ENCODE peak calls at places on chromosome 4, in four cellular contexts. B, H, X and F are unnamed samples. For H3K79me2, the result is how much of the 10 kb centered on the place peaks cover.

GRCh38 chr4:80202784-80203553 is 5.7 kb downstream of the PRDM8 start:
- DNase-seq in B (no peak), H (no peak), X (no peak), F (no peak)

GRCh38 chr4:8775121-8775520 is 96.5 kb downstream of the HMX1 start:
- DNase-seq in B (no peak), H (no peak), X (no peak), F (no peak)

GRCh38 chr4:188930822-188931221 is 791.6 kb downstream of the TRIML1 start:
- DNase-seq in B (peak), H (no peak), X (peak), F (no peak)

GRCh38 chr4:169158860-169159259 is 111.9 kb downstream of the SH3RF1 start:
- DNase-seq in B (no peak), H (no peak), X (no peak), F (no peak)

GRCh38 chr4:185821029-185821419 is 9.0 kb upstream of the SORBS2 start:
- DNase-seq in B (no peak), H (no peak), X (no peak), F (no peak)

GRCh38 chr4:88208146-88208545 is 49.7 kb upstream of the ABCG2 start:
- DNase-seq in B (no peak), H (no peak), X (no peak), F (no peak)

GRCh38 chr4:23305026-23305425 is 584.8 kb downstream of the PPARGC1A start:
- DNase-seq in B (peak), H (peak), X (no peak), F (no peak)

GRCh38 chr4:78288327-78288726 is 231.2 kb downstream of the FRAS1 start:
- DNase-seq in B (no peak), H (peak), X (no peak), F (no peak)

GRCh38 chr4:13544556-13545393 is 467 bp upstream of the NKX3-2 start:
- DNase-seq in B (peak), H (peak), X (peak), F (no peak)

GRCh38 chr4:8765631-8766590 is 105.7 kb downstream of the HMX1 start:
- DNase-seq in B (no peak), H (no peak), X (no peak), F (no peak)

GRCh38 chr4:29708473-29708872 is 1011.7 kb upstream of the PCDH7 start:
- DNase-seq in B (peak), H (peak), X (no peak), F (no peak)

GRCh38 chr4:142347241-142347640 is 498.9 kb downstream of the INPP4B start:
- DNase-seq in B (peak), H (peak), X (no peak), F (no peak)

GRCh38 chr4:59553739-59554126 is 1646.4 kb upstream of the ADGRL3 start:
- DNase-seq in B (peak), H (peak), X (no peak), F (no peak)

GRCh38 chr4:68490826-68491457 is 43.7 kb downstream of the TMPRSS11E start:
- DNase-seq in B (peak), H (no peak), X (no peak), F (no peak)

GRCh38 chr4:1411436-1412375 is 5.5 kb upstream of the NKX1-1 start:
- DNase-seq in B (no peak), H (no peak), X (no peak), F (no peak)

GRCh38 chr4:187042251-187042650 is 318.6 kb upstream of the FAT1 start:
- DNase-seq in B (no peak), H (no peak), X (no peak), F (peak)

GRCh38 chr4:2280531-2281300 is 18.8 kb upstream of the MXD4 start:
- DNase-seq in B (no peak), H (no peak), X (no peak), F (no peak)

GRCh38 chr4:89365375-89366170 is 58.0 kb upstream of the GPRIN3 start:
- DNase-seq in B (no peak), H (no peak), X (no peak), F (no peak)

GRCh38 chr4:86362510-86362909 is 2.7 kb upstream of the MAPK10 start:
- DNase-seq in B (no peak), H (no peak), X (no peak), F (no peak)

GRCh38 chr4:26307027-26307426 is 13.8 kb upstream of the RBPJ start:
- DNase-seq in B (no peak), H (no peak), X (no peak), F (no peak)

GRCh38 chr4:146095867-146096266 is 79.7 kb upstream of the LSM6 start:
- DNase-seq in B (no peak), H (no peak), X (no peak), F (no peak)

GRCh38 chr4:65023877-65024670 is 614.8 kb upstream of the TECRL start:
- DNase-seq in B (no peak), H (no peak), X (no peak), F (no peak)

GRCh38 chr4:142373610-142374009 is 472.5 kb downstream of the INPP4B start:
- DNase-seq in B (peak), H (peak), X (no peak), F (no peak)

GRCh38 chr4:105128208-105128607 is 18.5 kb upstream of the TET2 start:
- DNase-seq in B (no peak), H (no peak), X (no peak), F (no peak)

GRCh38 chr4:105963461-105964400 is 68.5 kb downstream of the NPNT start:
- DNase-seq in B (no peak), H (no peak), X (peak), F (peak)

GRCh38 chr4:23890369-23891063 is 669 bp upstream of the PPARGC1A start:
- DNase-seq in B (peak), H (no peak), X (no peak), F (no peak)

GRCh38 chr4:10606483-10607155 is 77.9 kb downstream of the CLNK start:
- DNase-seq in B (no peak), H (no peak), X (no peak), F (no peak)

GRCh38 chr4:183797041-183797444 is 108.1 kb upstream of the STOX2 start:
- DNase-seq in B (no peak), H (no peak), X (no peak), F (no peak)

GRCh38 chr4:4693258-4693657 is 151.4 kb upstream of the STX18 start:
- DNase-seq in B (no peak), H (peak), X (no peak), F (no peak)

GRCh38 chr4:72444104-72444503 is 124.9 kb downstream of the ADAMTS3 start:
- DNase-seq in B (no peak), H (no peak), X (no peak), F (no peak)

GRCh38 chr4:98642991-98643426 is 15.4 kb downstream of the TSPAN5 start:
- DNase-seq in B (peak), H (peak), X (peak), F (no peak)

GRCh38 chr4:3746701-3747581 is 19.2 kb upstream of the ADRA2C start:
- DNase-seq in B (no peak), H (no peak), X (peak), F (no peak)

GRCh38 chr4:65668201-65669007 is 1.9 kb downstream of the EPHA5 start:
- DNase-seq in B (no peak), H (peak), X (no peak), F (no peak)

GRCh38 chr4:68780232-68780631 is 35.6 kb upstream of the UGT2B10 start:
- DNase-seq in B (no peak), H (no peak), X (no peak), F (no peak)

GRCh38 chr4:53459548-53459947 is 82.1 kb downstream of the FIP1L1 start:
- DNase-seq in B (peak), H (peak), X (no peak), F (no peak)

GRCh38 chr4:87058272-87059073 is 123.7 kb downstream of the AFF1 start:
- DNase-seq in B (no peak), H (no peak), X (peak), F (no peak)

GRCh38 chr4:6824071-6824470 is 41.5 kb downstream of the KIAA0232 start:
- DNase-seq in B (no peak), H (peak), X (no peak), F (no peak)

GRCh38 chr4:6825403-6825802 is 42.9 kb downstream of the KIAA0232 start:
- DNase-seq in B (no peak), H (no peak), X (no peak), F (no peak)

GRCh38 chr4:6824772-6825402 is 42.4 kb downstream of the KIAA0232 start:
- DNase-seq in B (no peak), H (no peak), X (no peak), F (no peak)

GRCh38 chr4:6829077-6829476 is 46.5 kb downstream of the KIAA0232 start:
- DNase-seq in B (no peak), H (no peak), X (no peak), F (no peak)

GRCh38 chr4:6826781-6827508 is 44.4 kb downstream of the KIAA0232 start:
- DNase-seq in B (no peak), H (no peak), X (no peak), F (no peak)
- H3K79me2 ChIP-seq in B (under half), H (under half), X (under half), F (under half)

GRCh38 chr4:141090473-141090872 is 42.8 kb downstream of the RNF150 start:
- DNase-seq in B (no peak), H (no peak), X (no peak), F (no peak)
- H3K79me2 ChIP-seq in B (under half), H (under half), X (under half), F (under half)

GRCh38 chr4:39702716-39703115 is 4.8 kb downstream of the UBE2K start:
- DNase-seq in B (no peak), H (no peak), X (no peak), F (no peak)
- H3K79me2 ChIP-seq in B (half or more), H (half or more), X (half or more), F (half or more)

DNA sequence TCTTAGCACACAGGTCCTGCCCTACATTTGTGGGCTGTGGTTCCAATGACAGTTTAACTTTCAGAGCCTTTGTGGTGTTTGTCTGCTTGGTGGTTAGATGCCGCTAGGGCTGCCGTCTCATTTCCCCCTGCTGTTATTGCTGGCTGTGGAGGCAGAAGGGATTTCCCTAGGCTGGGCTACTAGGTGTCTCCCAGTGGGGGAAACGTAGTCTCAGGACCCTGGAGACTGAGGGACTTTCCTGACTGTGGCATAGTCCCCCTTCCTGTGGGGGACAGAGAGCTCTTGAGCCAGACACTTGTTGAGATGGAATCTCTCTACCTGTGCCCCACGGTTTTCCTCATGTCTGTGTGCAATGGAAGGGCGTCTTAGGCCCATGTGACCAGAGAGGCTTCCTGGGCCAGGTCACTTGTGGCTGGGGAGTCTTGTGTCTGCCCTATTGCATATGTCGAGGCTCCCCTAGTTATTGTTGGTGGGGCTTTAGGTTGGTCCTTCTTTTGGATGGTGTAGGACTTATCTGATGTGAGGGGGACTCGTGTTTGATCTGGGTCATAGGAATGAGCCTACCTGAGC is 68.2 kb downstream of the ARHGAP10 start:
- DNase-seq in B (no peak), H (peak), X (no peak), F (no peak)
- H3K79me2 ChIP-seq in B (under half), H (half or more), X (half or more), F (half or more)

DNA sequence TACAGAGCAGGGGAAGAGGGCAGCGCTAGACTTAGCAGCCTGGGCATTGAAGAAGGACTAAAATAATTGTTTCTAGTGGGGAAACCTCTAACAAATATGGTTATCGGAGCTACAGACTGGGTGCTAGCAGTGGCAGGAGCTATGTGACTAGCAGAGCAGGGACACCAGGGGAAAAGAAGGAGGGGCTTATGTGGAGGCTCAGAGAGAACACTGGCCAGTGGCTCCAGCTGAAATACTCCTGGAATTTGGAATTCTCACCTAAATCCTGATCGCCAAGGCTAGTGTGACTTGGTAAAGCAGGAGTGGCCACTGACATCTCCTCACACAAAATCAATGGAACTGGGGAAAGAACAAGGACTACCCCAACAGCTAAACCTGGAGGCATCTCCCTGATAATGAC is 2.0 kb downstream of the TAPT1 start:
- DNase-seq in B (no peak), H (no peak), X (no peak), F (no peak)
- H3K79me2 ChIP-seq in B (under half), H (half or more), X (under half), F (under half)

GRCh38 chr4:84913176-84913575 is 53.3 kb downstream of the WDFY3 start:
- DNase-seq in B (no peak), H (no peak), X (no peak), F (no peak)

GRCh38 chr4:84915396-84915780 is 51.1 kb downstream of the WDFY3 start:
- DNase-seq in B (peak), H (no peak), X (no peak), F (no peak)

GRCh38 chr4:84914686-84915395 is 51.6 kb downstream of the WDFY3 start:
- DNase-seq in B (no peak), H (no peak), X (no peak), F (no peak)

GRCh38 chr4:84916233-84916632 is 50.3 kb downstream of the WDFY3 start:
- DNase-seq in B (no peak), H (no peak), X (no peak), F (no peak)

GRCh38 chr4:84912741-84913140 is 53.7 kb downstream of the WDFY3 start:
- DNase-seq in B (no peak), H (no peak), X (no peak), F (no peak)
- H3K79me2 ChIP-seq in B (under half), H (half or more), X (under half), F (under half)

DNA sequence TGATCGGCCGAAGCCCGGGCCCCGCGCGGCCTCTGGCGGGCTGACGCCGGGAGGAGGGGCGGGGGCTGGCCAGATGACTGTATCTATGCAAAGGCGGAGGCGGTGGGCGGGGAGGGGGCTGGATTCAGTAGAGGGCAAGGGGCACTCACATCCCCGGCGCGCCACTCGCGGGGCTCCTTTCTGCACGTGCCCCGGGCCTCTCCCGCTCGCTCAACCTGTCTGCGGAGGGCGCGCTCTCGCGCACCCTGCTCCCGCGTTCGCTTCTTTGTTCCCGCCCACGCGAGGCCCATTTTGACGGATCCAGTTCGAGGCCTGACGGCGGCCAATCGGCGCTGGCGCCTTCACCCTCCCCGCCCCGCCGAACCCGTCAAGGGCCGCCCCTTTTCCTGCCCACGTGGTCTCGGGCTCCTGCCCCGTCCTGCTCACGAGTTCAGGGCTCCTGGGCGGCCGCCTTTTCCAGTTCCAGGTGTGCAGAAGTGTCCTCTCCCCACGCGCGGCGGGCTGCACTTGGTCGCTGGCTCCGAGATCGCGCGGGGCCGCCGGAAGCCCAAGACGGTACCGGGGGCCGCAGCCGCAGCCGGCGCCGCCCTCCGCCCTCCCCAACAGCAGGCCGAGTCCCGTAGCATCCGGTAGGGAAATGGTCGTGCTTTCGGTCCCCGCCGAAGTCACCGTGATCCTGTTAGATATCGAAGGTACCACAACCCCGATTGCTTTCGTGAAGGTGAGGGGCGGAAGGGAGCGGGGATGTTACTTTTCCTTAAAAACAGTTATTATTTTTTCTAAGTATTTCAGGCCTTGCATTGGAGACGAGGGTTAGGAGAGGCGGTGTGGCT is at the start of the genes ENOPH1 and HNRNPDL:
- DNase-seq in B (peak), H (peak), X (peak), F (no peak)
- H3K79me2 ChIP-seq in B (half or more), H (half or more), X (half or more), F (half or more)

GRCh38 chr4:101269682-101270081 is 77.6 kb downstream of the PPP3CA start:
- DNase-seq in B (no peak), H (no peak), X (no peak), F (no peak)
- H3K79me2 ChIP-seq in B (under half), H (half or more), X (half or more), F (half or more)